ENCODE peak calls at places on chromosomes 6 and 20, in ten cellular contexts. S is sigmoid colon, W is HFFc6, C is right lobe of liver, J is brain microvascular endothelial cell, H is A549, M is ovary, K is choroid plexus epithelial cell, V is RWPE1, Y is cardiac muscle cell. P is an unnamed sample.

GRCh38 chr6:56904068-56904467 is 50.8 kb upstream of the BEND6 start:
- DNase-seq in S (no peak), W (no peak), C (no peak), J (no peak), H (no peak), M (no peak), K (no peak), V (no peak), Y (no peak), P (no peak)

GRCh38 chr20:47175501-47175900 is 181.0 kb downstream of the ZMYND8 start:
- DNase-seq in S (no peak), W (no peak), C (no peak), J (no peak), H (no peak), M (no peak), K (no peak), V (no peak), Y (peak), P (no peak)

GRCh38 chr6:18741741-18742140 is 354.6 kb downstream of the RNF144B start:
- DNase-seq in S (no peak), W (no peak), C (no peak), J (no peak), H (no peak), M (no peak), K (peak), V (no peak), Y (no peak), P (no peak)

GRCh38 chr6:168270274-168271174 is 49.1 kb downstream of the DACT2 start:
- DNase-seq in S (no peak), W (no peak), C (peak), J (no peak), H (no peak), M (no peak), K (no peak), V (no peak), Y (no peak), P (no peak)

GRCh38 chr6:20978176-20978614 is 443.9 kb downstream of the CDKAL1 start:
- DNase-seq in S (no peak), W (peak), C (no peak), J (peak), H (no peak), M (no peak), K (peak), V (no peak), Y (no peak), P (no peak)

GRCh38 chr6:36629792-36630191 is 35.6 kb downstream of the SRSF3 start:
- DNase-seq in S (no peak), W (no peak), C (peak), J (no peak), H (no peak), M (no peak), K (no peak), V (no peak), Y (no peak), P (no peak)

GRCh38 chr20:36541227-36542018 is at the start of gene MYL9:
- DNase-seq in S (peak), W (peak), C (peak), J (peak), H (no peak), M (peak), K (peak), V (peak), Y (peak), P (peak)

GRCh38 chr6:650098-650497 is 6.8 kb downstream of the HUS1B start:
- DNase-seq in S (no peak), W (no peak), C (no peak), J (no peak), H (no peak), M (no peak), K (peak), V (no peak), Y (no peak), P (no peak)

GRCh38 chr6:18506387-18507017 is 119.4 kb downstream of the RNF144B start:
- DNase-seq in S (no peak), W (no peak), C (no peak), J (peak), H (no peak), M (no peak), K (no peak), V (no peak), Y (no peak), P (no peak)

GRCh38 chr6:84773133-84773430 is 8.7 kb upstream of the TBX18 start:
- DNase-seq in S (no peak), W (no peak), C (no peak), J (no peak), H (peak), M (no peak), K (peak), V (no peak), Y (no peak), P (no peak)

GRCh38 chr6:166008441-166009369 is 158.9 kb downstream of the TBXT start:
- DNase-seq in S (peak), W (no peak), C (no peak), J (peak), H (peak), M (peak), K (peak), V (no peak), Y (peak), P (no peak)

GRCh38 chr6:13614126-13614925 is 809 bp upstream of the NOL7 start:
- DNase-seq in S (peak), W (peak), C (peak), J (peak), H (no peak), M (no peak), K (peak), V (peak), Y (peak), P (peak)

GRCh38 chr6:127191716-127192115 is 73.2 kb downstream of the RSPO3 start:
- DNase-seq in S (no peak), W (peak), C (no peak), J (no peak), H (no peak), M (no peak), K (peak), V (no peak), Y (peak), P (no peak)

GRCh38 chr20:237918-238317 is 10.9 kb downstream of the DEFB129 start:
- DNase-seq in S (no peak), W (no peak), C (no peak), J (no peak), H (no peak), M (no peak), K (no peak), V (no peak), Y (no peak), P (no peak)

GRCh38 chr6:16181429-16182359 is 52.8 kb downstream of the MYLIP start:
- DNase-seq in S (no peak), W (no peak), C (no peak), J (no peak), H (no peak), M (no peak), K (no peak), V (no peak), Y (no peak), P (no peak)

GRCh38 chr20:64242797-64243475 is 12.6 kb upstream of the PCMTD2 start:
- DNase-seq in S (no peak), W (no peak), C (peak), J (no peak), H (no peak), M (peak), K (no peak), V (no peak), Y (no peak), P (peak)

GRCh38 chr6:99151634-99152344 is 197.7 kb downstream of the FAXC start:
- DNase-seq in S (no peak), W (peak), C (no peak), J (peak), H (peak), M (no peak), K (peak), V (peak), Y (peak), P (no peak)

GRCh38 chr20:62542862-62543261 is 67.1 kb upstream of the GATA5 start:
- DNase-seq in S (no peak), W (no peak), C (no peak), J (no peak), H (no peak), M (no peak), K (no peak), V (no peak), Y (no peak), P (no peak)

GRCh38 chr6:140773276-140773675 is 1359.4 kb upstream of the GJE1 start:
- DNase-seq in S (no peak), W (no peak), C (no peak), J (peak), H (no peak), M (no peak), K (peak), V (no peak), Y (no peak), P (no peak)

GRCh38 chr6:166743415-166743814 is 116.4 kb upstream of the RPS6KA2 start:
- DNase-seq in S (no peak), W (no peak), C (no peak), J (no peak), H (no peak), M (no peak), K (no peak), V (no peak), Y (peak), P (no peak)

GRCh38 chr20:46088409-46089075 is 1.2 kb downstream of the NCOA5 start:
- DNase-seq in S (no peak), W (peak), C (no peak), J (no peak), H (peak), M (no peak), K (peak), V (peak), Y (no peak), P (no peak)

GRCh38 chr20:37267684-37268313 is 6.2 kb upstream of the GHRH start:
- DNase-seq in S (no peak), W (no peak), C (no peak), J (no peak), H (no peak), M (no peak), K (no peak), V (no peak), Y (no peak), P (no peak)

GRCh38 chr6:1379026-1379809 is 10.2 kb upstream of the FOXF2 start:
- DNase-seq in S (no peak), W (no peak), C (no peak), J (no peak), H (no peak), M (no peak), K (no peak), V (no peak), Y (no peak), P (no peak)

GRCh38 chr6:69732640-69733039 is 64.2 kb downstream of the LMBRD1 start:
- DNase-seq in S (no peak), W (no peak), C (no peak), J (no peak), H (no peak), M (no peak), K (peak), V (peak), Y (no peak), P (no peak)
- TF ChIP-seq CTCF in S (no peak), W (peak), C (no peak), J (peak), H (no peak), M (no peak), K (peak), V (no peak), Y (peak), P (no peak)

DNA sequence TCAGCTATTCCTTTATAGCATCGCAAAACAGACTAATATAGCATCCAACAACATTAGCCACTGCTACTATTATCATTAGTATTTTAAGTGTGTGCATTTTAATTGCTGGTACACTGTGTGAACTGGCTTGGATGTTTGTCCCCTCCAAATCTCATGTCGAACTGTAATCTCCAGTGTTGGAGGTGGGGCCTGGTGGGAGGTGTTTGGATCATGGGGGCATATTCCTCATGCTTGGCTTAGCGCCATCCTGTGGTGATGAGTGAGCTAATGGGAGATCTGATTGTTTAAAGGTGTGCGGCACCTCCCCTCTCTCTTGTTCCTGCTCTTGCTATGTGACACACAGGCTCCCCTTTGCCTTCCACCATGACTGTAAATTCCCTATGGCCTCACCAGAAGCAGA is 12.4 kb upstream of the OSER1 start:
- DNase-seq in S (no peak), W (no peak), C (no peak), J (no peak), H (peak), M (no peak), K (no peak), V (no peak), Y (peak), P (no peak)
- TF ChIP-seq CTCF in S (no peak), W (peak), C (no peak), J (no peak), H (no peak), M (no peak), K (peak), V (no peak), Y (no peak), P (no peak)

GRCh38 chr6:6105472-6106036 is 98.8 kb upstream of the NRN1 start:
- DNase-seq in S (no peak), W (no peak), C (no peak), J (no peak), H (peak), M (no peak), K (no peak), V (no peak), Y (no peak), P (no peak)
- TF ChIP-seq CTCF in S (no peak), W (no peak), C (peak), J (no peak), H (no peak), M (no peak), K (no peak), V (no peak), Y (no peak), P (peak)

GRCh38 chr6:104281370-104281769 is 578.3 kb downstream of the HACE1 start:
- DNase-seq in S (no peak), W (no peak), C (no peak), J (no peak), H (no peak), M (no peak), K (no peak), V (no peak), Y (no peak), P (no peak)
- TF ChIP-seq CTCF in S (no peak), W (no peak), C (no peak), J (no peak), H (no peak), M (no peak), K (no peak), V (no peak), Y (no peak), P (no peak)

GRCh38 chr6:44245912-44246662 is 814 bp upstream of the HSP90AB1 start:
- DNase-seq in S (peak), W (peak), C (peak), J (peak), H (peak), M (peak), K (peak), V (peak), Y (peak), P (peak)
- TF ChIP-seq CTCF in S (no peak), W (peak), C (peak), J (peak), H (peak), M (no peak), K (peak), V (peak), Y (no peak), P (peak)